ENCODE peak calls at places on chromosomes 6 and 20, in ten cellular contexts. I, O, V, W, Z, L, Y, F, R and B are unnamed samples.

GRCh38 chr6:10582774-10583508 is 61.8 kb downstream of the GCNT2 start:
- DNase-seq in I (no peak), O (no peak), V (no peak), W (no peak), Z (no peak), L (no peak), Y (peak; percentile 82), F (peak; percentile 95), R (no peak), B (no peak)

GRCh38 chr20:18363708-18364107 is 75.4 kb downstream of the ZNF133 start:
- DNase-seq in I (no peak), O (no peak), V (no peak), W (no peak), Z (no peak), L (no peak), Y (no peak), F (no peak), R (no peak), B (no peak)

GRCh38 chr6:47743744-47744143 is 38.1 kb upstream of the OPN5 start:
- DNase-seq in I (no peak), O (no peak), V (no peak), W (no peak), Z (no peak), L (no peak), Y (no peak), F (no peak), R (no peak), B (no peak)

GRCh38 chr6:24547243-24547642 is 52.5 kb downstream of the ALDH5A1 start:
- DNase-seq in I (no peak), O (no peak), V (peak; percentile 70), W (no peak), Z (no peak), L (no peak), Y (no peak), F (peak; percentile 63), R (no peak), B (peak; percentile 42)

GRCh38 chr6:17226269-17226668 is 54.9 kb upstream of the RBM24 start:
- DNase-seq in I (no peak), O (no peak), V (no peak), W (peak; percentile 62), Z (no peak), L (no peak), Y (no peak), F (peak; percentile 13), R (no peak), B (no peak)

GRCh38 chr6:131362696-131363095 is 210.3 kb upstream of the ARG1 start:
- DNase-seq in I (no peak), O (no peak), V (no peak), W (no peak), Z (no peak), L (no peak), Y (no peak), F (no peak), R (no peak), B (no peak)

GRCh38 chr6:159213401-159213800 is 44.2 kb downstream of the FNDC1 start:
- DNase-seq in I (no peak), O (no peak), V (no peak), W (no peak), Z (no peak), L (no peak), Y (no peak), F (no peak), R (no peak), B (no peak)

GRCh38 chr6:140001851-140002301 is 627.4 kb upstream of the CITED2 start:
- DNase-seq in I (no peak), O (no peak), V (no peak), W (no peak), Z (no peak), L (no peak), Y (no peak), F (no peak), R (no peak), B (no peak)

GRCh38 chr20:38346741-38347140 is 459 bp downstream of the LBP start:
- DNase-seq in I (no peak), O (no peak), V (no peak), W (no peak), Z (no peak), L (no peak), Y (no peak), F (no peak), R (no peak), B (no peak)

GRCh38 chr20:44720994-44721784 is 6.0 kb downstream of the CCN5 start:
- DNase-seq in I (no peak), O (no peak), V (no peak), W (no peak), Z (peak; percentile 61), L (no peak), Y (no peak), F (no peak), R (no peak), B (no peak)

GRCh38 chr20:54350415-54350814 is 125.0 kb upstream of the DOK5 start:
- DNase-seq in I (no peak), O (no peak), V (no peak), W (no peak), Z (no peak), L (no peak), Y (no peak), F (no peak), R (no peak), B (no peak)

GRCh38 chr6:107304421-107305025 is 154.8 kb downstream of the PDSS2 start:
- DNase-seq in I (no peak), O (no peak), V (no peak), W (no peak), Z (peak; percentile 47), L (no peak), Y (no peak), F (no peak), R (no peak), B (no peak)

GRCh38 chr20:60060006-60060557 is 101.9 kb downstream of the CDH26 start:
- DNase-seq in I (no peak), O (no peak), V (no peak), W (no peak), Z (no peak), L (no peak), Y (no peak), F (no peak), R (no peak), B (no peak)

GRCh38 chr6:161010418-161010817 is 18.8 kb downstream of the MAP3K4 start:
- DNase-seq in I (no peak), O (no peak), V (no peak), W (no peak), Z (no peak), L (no peak), Y (no peak), F (no peak), R (no peak), B (no peak)

GRCh38 chr6:99066041-99066440 is 118.3 kb upstream of the FBXL4 start:
- DNase-seq in I (no peak), O (no peak), V (no peak), W (no peak), Z (no peak), L (no peak), Y (no peak), F (no peak), R (no peak), B (no peak)

GRCh38 chr6:139853302-139853992 is 479.0 kb upstream of the CITED2 start:
- DNase-seq in I (no peak), O (no peak), V (no peak), W (peak; percentile 85), Z (peak; percentile 33), L (no peak), Y (no peak), F (no peak), R (peak; percentile 73), B (no peak)

GRCh38 chr6:132251711-132252110 is 149.6 kb downstream of the MOXD1 start:
- DNase-seq in I (no peak), O (no peak), V (no peak), W (no peak), Z (no peak), L (no peak), Y (no peak), F (no peak), R (no peak), B (no peak)

GRCh38 chr20:1861996-1862664 is 33.1 kb upstream of the SIRPA start:
- DNase-seq in I (no peak), O (no peak), V (no peak), W (no peak), Z (no peak), L (no peak), Y (no peak), F (peak; percentile 55), R (no peak), B (no peak)

GRCh38 chr6:157420497-157420896 is 39.5 kb downstream of the ZDHHC14 start:
- DNase-seq in I (no peak), O (no peak), V (no peak), W (no peak), Z (no peak), L (no peak), Y (no peak), F (no peak), R (no peak), B (no peak)

GRCh38 chr6:108277831-108278230 is 17.0 kb upstream of the SNX3 start:
- DNase-seq in I (no peak), O (no peak), V (no peak), W (no peak), Z (no peak), L (no peak), Y (no peak), F (no peak), R (no peak), B (no peak)

GRCh38 chr6:82783587-82784253 is 281.9 kb downstream of the UBE3D start:
- DNase-seq in I (no peak), O (no peak), V (no peak), W (no peak), Z (no peak), L (no peak), Y (peak; percentile 20), F (peak; percentile 66), R (no peak), B (no peak)

GRCh38 chr20:45732199-45732598 is 10.1 kb downstream of the SPINT4 start:
- DNase-seq in I (no peak), O (no peak), V (no peak), W (no peak), Z (no peak), L (no peak), Y (no peak), F (no peak), R (no peak), B (no peak)

GRCh38 chr6:15994814-15995459 is 133.9 kb upstream of the MYLIP start:
- DNase-seq in I (no peak), O (no peak), V (no peak), W (no peak), Z (no peak), L (no peak), Y (no peak), F (peak; percentile 11), R (no peak), B (no peak)

GRCh38 chr6:114452785-114453401 is 110.1 kb upstream of the HS3ST5 start:
- DNase-seq in I (no peak), O (no peak), V (no peak), W (no peak), Z (no peak), L (no peak), Y (peak; percentile 50), F (no peak), R (no peak), B (no peak)

GRCh38 chr6:111533087-111533784 is 50.2 kb upstream of the REV3L start:
- DNase-seq in I (no peak), O (no peak), V (no peak), W (no peak), Z (no peak), L (no peak), Y (no peak), F (peak; percentile 72), R (no peak), B (no peak)

GRCh38 chr20:62938105-62938888 is at the start of gene GID8:
- DNase-seq in I (no peak), O (no peak), V (peak; percentile 50), W (no peak), Z (peak; percentile 46), L (peak; percentile 60), Y (no peak), F (no peak), R (peak; percentile 54), B (peak; percentile 68)

GRCh38 chr6:105069821-105070445 is 109.9 kb downstream of the POPDC3 start:
- DNase-seq in I (no peak), O (no peak), V (no peak), W (no peak), Z (no peak), L (no peak), Y (no peak), F (no peak), R (no peak), B (no peak)

GRCh38 chr20:46814366-46815232 is 80.0 kb upstream of the EYA2 start:
- DNase-seq in I (no peak), O (no peak), V (no peak), W (no peak), Z (peak; percentile 29), L (no peak), Y (no peak), F (peak; percentile 93), R (no peak), B (no peak)